ENCODE peak calls at places on chromosomes 6 and 20, in nine cellular contexts. L, Q, A, O, Y, U, H, D and G are unnamed samples.

GRCh38 chr20:63097336-63097831 is 90.6 kb upstream of the BHLHE23 start:
- DNase-seq in L (no peak), Q (no peak), A (no peak), O (no peak), Y (no peak), U (no peak), H (no peak), D (peak; percentile 39), G (no peak)

GRCh38 chr6:56486681-56487080 is 156.0 kb downstream of the DST start:
- DNase-seq in L (peak; percentile 38), Q (no peak), A (no peak), O (no peak), Y (no peak), U (no peak), H (no peak), D (no peak), G (no peak)

GRCh38 chr6:136525586-136526195 is 24.5 kb downstream of the MAP7 start:
- DNase-seq in L (peak; percentile 22), Q (no peak), A (peak; percentile 83), O (no peak), Y (peak; percentile 28), U (no peak), H (no peak), D (no peak), G (no peak)

GRCh38 chr20:50823319-50823718 is 28.5 kb downstream of the BCAS4 start:
- DNase-seq in L (no peak), Q (no peak), A (no peak), O (no peak), Y (no peak), U (no peak), H (no peak), D (no peak), G (no peak)

GRCh38 chr6:111478749-111479148 is 4.3 kb downstream of the REV3L start:
- DNase-seq in L (peak; percentile 54), Q (no peak), A (peak; percentile 84), O (no peak), Y (no peak), U (peak; percentile 95), H (no peak), D (no peak), G (peak; percentile 49)

GRCh38 chr6:27237089-27237723 is 10.3 kb upstream of the PRSS16 start:
- DNase-seq in L (peak; percentile 86), Q (no peak), A (no peak), O (no peak), Y (no peak), U (peak; percentile 83), H (no peak), D (no peak), G (peak; percentile 72)

GRCh38 chr20:32580970-32581838 is 3.9 kb downstream of the NOL4L start:
- DNase-seq in L (peak; percentile 14), Q (no peak), A (peak; percentile 36), O (no peak), Y (no peak), U (peak; percentile 43), H (no peak), D (no peak), G (peak; percentile 67)

GRCh38 chr6:84348801-84349200 is 121.4 kb upstream of the CEP162 start:
- DNase-seq in L (no peak), Q (no peak), A (no peak), O (no peak), Y (no peak), U (no peak), H (no peak), D (no peak), G (no peak)

GRCh38 chr6:57267586-57268293 is 45.6 kb upstream of the RAB23 start:
- DNase-seq in L (peak; percentile 88), Q (peak; percentile 11), A (peak; percentile 5), O (peak; percentile 66), Y (peak; percentile 76), U (peak; percentile 81), H (no peak), D (no peak), G (peak; percentile 48)

GRCh38 chr20:6450841-6451240 is 316.6 kb upstream of the BMP2 start:
- DNase-seq in L (no peak), Q (no peak), A (no peak), O (no peak), Y (no peak), U (no peak), H (no peak), D (no peak), G (no peak)

GRCh38 chr20:2156666-2157624 is 55.3 kb downstream of the STK35 start:
- DNase-seq in L (no peak), Q (no peak), A (no peak), O (no peak), Y (no peak), U (no peak), H (no peak), D (no peak), G (no peak)

GRCh38 chr6:108622601-108623335 is 62.1 kb downstream of the FOXO3 start:
- DNase-seq in L (peak; percentile 72), Q (no peak), A (no peak), O (peak; percentile 63), Y (no peak), U (no peak), H (no peak), D (no peak), G (no peak)

GRCh38 chr6:7617954-7618764 is 28.2 kb downstream of the SNRNP48 start:
- DNase-seq in L (no peak), Q (no peak), A (peak; percentile 57), O (peak; percentile 65), Y (no peak), U (no peak), H (no peak), D (no peak), G (no peak)

GRCh38 chr6:16684195-16684689 is 77.0 kb downstream of the ATXN1 start:
- DNase-seq in L (peak; percentile 73), Q (no peak), A (peak; percentile 63), O (no peak), Y (no peak), U (no peak), H (no peak), D (no peak), G (no peak)

GRCh38 chr6:140441256-140441655 is 1066.8 kb upstream of the CITED2 start:
- DNase-seq in L (no peak), Q (no peak), A (peak; percentile 50), O (peak; percentile 44), Y (no peak), U (peak; percentile 69), H (no peak), D (peak; percentile 70), G (peak; percentile 47)

GRCh38 chr6:116945809-116946208 is 68.8 kb downstream of the RFX6 start:
- DNase-seq in L (peak; percentile 14), Q (no peak), A (no peak), O (no peak), Y (no peak), U (no peak), H (no peak), D (no peak), G (no peak)

GRCh38 chr6:93624408-93624807 is 205.0 kb upstream of the EPHA7 start:
- DNase-seq in L (no peak), Q (no peak), A (peak; percentile 30), O (no peak), Y (peak; percentile 10), U (no peak), H (peak; percentile 2), D (no peak), G (no peak)

GRCh38 chr6:166512567-166512966 is 73.9 kb downstream of the RAMACL start:
- DNase-seq in L (no peak), Q (no peak), A (no peak), O (no peak), Y (no peak), U (no peak), H (no peak), D (no peak), G (no peak)

GRCh38 chr6:74068945-74069570 is 373.1 kb downstream of the CD109 start:
- DNase-seq in L (no peak), Q (no peak), A (no peak), O (no peak), Y (no peak), U (no peak), H (no peak), D (no peak), G (no peak)

GRCh38 chr20:53124075-53124532 is 151.9 kb downstream of the TSHZ2 start:
- DNase-seq in L (no peak), Q (no peak), A (no peak), O (peak; percentile 72), Y (no peak), U (no peak), H (no peak), D (no peak), G (peak; percentile 10)

GRCh38 chr6:109772961-109773431 is 81.9 kb downstream of the FIG4 start:
- DNase-seq in L (no peak), Q (no peak), A (peak; percentile 15), O (no peak), Y (no peak), U (no peak), H (no peak), D (no peak), G (no peak)

GRCh38 chr6:110625883-110626282 is 149.5 kb upstream of the SLC22A16 start:
- DNase-seq in L (peak; percentile 49), Q (no peak), A (no peak), O (no peak), Y (no peak), U (no peak), H (no peak), D (no peak), G (peak; percentile 8)

GRCh38 chr20:20366551-20366895 is 1.4 kb upstream of the INSM1 start:
- DNase-seq in L (no peak), Q (no peak), A (no peak), O (no peak), Y (peak; percentile 82), U (peak; percentile 4), H (no peak), D (no peak), G (no peak)

GRCh38 chr20:888057-888456 is 28.1 kb downstream of the ANGPT4 start:
- DNase-seq in L (no peak), Q (no peak), A (no peak), O (no peak), Y (no peak), U (no peak), H (no peak), D (no peak), G (no peak)

GRCh38 chr20:51204051-51204450 is 181.1 kb upstream of the KCNG1 start:
- DNase-seq in L (no peak), Q (no peak), A (no peak), O (no peak), Y (no peak), U (no peak), H (no peak), D (no peak), G (no peak)

GRCh38 chr6:28105286-28105685 is 19.1 kb upstream of the ZSCAN16 start:
- DNase-seq in L (no peak), Q (no peak), A (peak; percentile 29), O (no peak), Y (no peak), U (peak; percentile 34), H (no peak), D (no peak), G (peak; percentile 24)

GRCh38 chr6:14086701-14087100 is 30.9 kb upstream of the CD83 start:
- DNase-seq in L (no peak), Q (no peak), A (no peak), O (no peak), Y (no peak), U (no peak), H (no peak), D (no peak), G (no peak)

GRCh38 chr6:103983860-103984259 is 875.9 kb downstream of the HACE1 start:
- DNase-seq in L (no peak), Q (no peak), A (no peak), O (no peak), Y (no peak), U (no peak), H (no peak), D (no peak), G (no peak)